ENCODE peak calls at places on chromosomes 4 and X, in eight cellular contexts. One of them, this sample, is unnamed.

GRCh38 chrX:17588303-17588702 is 149.0 kb upstream of the SCML1 start:
- DNase-seq in RPMI8226: no peak
- DNase-seq in HTR-8/SVneo: no peak
- DNase-seq in activated T-cell treated with anti-CD3 and anti-CD28 coated beads, Interleukin-2, amount 50 U/mL, for 24 hours: no peak
- DNase-seq in GM04503: no peak
- DNase-seq in heart left ventricle: no peak
- DNase-seq in AG10803: no peak
- DNase-seq in bronchial epithelial cell: no peak
- DNase-seq in this sample: no peak

GRCh38 chr4:172830295-172830764 is 338.3 kb upstream of the GALNT7 start:
- DNase-seq in HTR-8/SVneo: no peak
- DNase-seq in GM04503: no peak
- DNase-seq in activated T-cell treated with anti-CD3 and anti-CD28 coated beads, Interleukin-2, amount 50 U/mL, for 24 hours: no peak
- DNase-seq in bronchial epithelial cell: peak
- DNase-seq in heart left ventricle: no peak
- DNase-seq in RPMI8226: peak
- DNase-seq in AG10803: no peak
- DNase-seq in this sample: no peak

GRCh38 chr4:122707503-122707902 is 25.0 kb upstream of the BBS12 start:
- DNase-seq in AG10803: no peak
- DNase-seq in activated T-cell treated with anti-CD3 and anti-CD28 coated beads, Interleukin-2, amount 50 U/mL, for 24 hours: no peak
- DNase-seq in bronchial epithelial cell: no peak
- DNase-seq in RPMI8226: no peak
- DNase-seq in heart left ventricle: no peak
- DNase-seq in GM04503: no peak
- DNase-seq in HTR-8/SVneo: no peak
- DNase-seq in this sample: no peak

GRCh38 chr4:153245775-153246174 is 41.5 kb downstream of the TRIM2 start:
- DNase-seq in GM04503: no peak
- DNase-seq in RPMI8226: no peak
- DNase-seq in HTR-8/SVneo: no peak
- DNase-seq in activated T-cell treated with anti-CD3 and anti-CD28 coated beads, Interleukin-2, amount 50 U/mL, for 24 hours: no peak
- DNase-seq in AG10803: no peak
- DNase-seq in heart left ventricle: no peak
- DNase-seq in bronchial epithelial cell: no peak
- DNase-seq in this sample: no peak

GRCh38 chrX:112513154-112513553 is 166.6 kb downstream of the LHFPL1 start:
- DNase-seq in HTR-8/SVneo: no peak
- DNase-seq in heart left ventricle: no peak
- DNase-seq in bronchial epithelial cell: peak
- DNase-seq in RPMI8226: no peak
- DNase-seq in activated T-cell treated with anti-CD3 and anti-CD28 coated beads, Interleukin-2, amount 50 U/mL, for 24 hours: no peak
- DNase-seq in GM04503: peak
- DNase-seq in AG10803: peak
- DNase-seq in this sample: no peak

GRCh38 chr4:9880411-9881197 is 99.2 kb downstream of the DRD5 start:
- DNase-seq in AG10803: no peak
- DNase-seq in GM04503: no peak
- DNase-seq in RPMI8226: no peak
- DNase-seq in activated T-cell treated with anti-CD3 and anti-CD28 coated beads, Interleukin-2, amount 50 U/mL, for 24 hours: no peak
- DNase-seq in bronchial epithelial cell: no peak
- DNase-seq in HTR-8/SVneo: no peak
- DNase-seq in heart left ventricle: no peak
- DNase-seq in this sample: no peak

GRCh38 chrX:71870337-71871098 is 40.1 kb upstream of the NHSL2 start:
- DNase-seq in RPMI8226: peak
- DNase-seq in heart left ventricle: no peak
- DNase-seq in AG10803: no peak
- DNase-seq in HTR-8/SVneo: peak
- DNase-seq in activated T-cell treated with anti-CD3 and anti-CD28 coated beads, Interleukin-2, amount 50 U/mL, for 24 hours: no peak
- DNase-seq in GM04503: no peak
- DNase-seq in bronchial epithelial cell: no peak
- DNase-seq in this sample: no peak

GRCh38 chr4:55926610-55927009 is 22.1 kb upstream of the CEP135 start:
- DNase-seq in heart left ventricle: no peak
- DNase-seq in bronchial epithelial cell: no peak
- DNase-seq in GM04503: no peak
- DNase-seq in RPMI8226: no peak
- DNase-seq in AG10803: no peak
- DNase-seq in activated T-cell treated with anti-CD3 and anti-CD28 coated beads, Interleukin-2, amount 50 U/mL, for 24 hours: no peak
- DNase-seq in HTR-8/SVneo: no peak
- DNase-seq in this sample: no peak

GRCh38 chr4:56821394-56822263 is at the start of gene SPINK2:
- DNase-seq in RPMI8226: peak
- DNase-seq in HTR-8/SVneo: peak
- DNase-seq in heart left ventricle: no peak
- DNase-seq in bronchial epithelial cell: peak
- DNase-seq in activated T-cell treated with anti-CD3 and anti-CD28 coated beads, Interleukin-2, amount 50 U/mL, for 24 hours: peak
- DNase-seq in GM04503: no peak
- DNase-seq in AG10803: no peak
- DNase-seq in this sample: no peak

GRCh38 chr4:150591284-150591874 is 9.4 kb downstream of the MAB21L2 start:
- DNase-seq in RPMI8226: no peak
- DNase-seq in activated T-cell treated with anti-CD3 and anti-CD28 coated beads, Interleukin-2, amount 50 U/mL, for 24 hours: no peak
- DNase-seq in heart left ventricle: no peak
- DNase-seq in HTR-8/SVneo: no peak
- DNase-seq in AG10803: no peak
- DNase-seq in bronchial epithelial cell: no peak
- DNase-seq in GM04503: no peak
- DNase-seq in this sample: no peak

GRCh38 chrX:56733459-56734046 is 4.5 kb downstream of the NBDY start:
- DNase-seq in AG10803: peak
- DNase-seq in heart left ventricle: peak
- DNase-seq in HTR-8/SVneo: no peak
- DNase-seq in GM04503: no peak
- DNase-seq in bronchial epithelial cell: peak
- DNase-seq in activated T-cell treated with anti-CD3 and anti-CD28 coated beads, Interleukin-2, amount 50 U/mL, for 24 hours: peak
- DNase-seq in RPMI8226: peak
- DNase-seq in this sample: peak

GRCh38 chr4:148453833-148454232 is 11.6 kb upstream of the NR3C2 start:
- DNase-seq in bronchial epithelial cell: no peak
- DNase-seq in RPMI8226: no peak
- DNase-seq in GM04503: no peak
- DNase-seq in activated T-cell treated with anti-CD3 and anti-CD28 coated beads, Interleukin-2, amount 50 U/mL, for 24 hours: no peak
- DNase-seq in AG10803: no peak
- DNase-seq in HTR-8/SVneo: no peak
- DNase-seq in heart left ventricle: no peak
- DNase-seq in this sample: no peak

GRCh38 chr4:4602468-4602867 is 60.6 kb upstream of the STX18 start:
- DNase-seq in bronchial epithelial cell: no peak
- DNase-seq in HTR-8/SVneo: no peak
- DNase-seq in AG10803: no peak
- DNase-seq in RPMI8226: no peak
- DNase-seq in GM04503: no peak
- DNase-seq in activated T-cell treated with anti-CD3 and anti-CD28 coated beads, Interleukin-2, amount 50 U/mL, for 24 hours: no peak
- DNase-seq in heart left ventricle: no peak
- DNase-seq in this sample: no peak

GRCh38 chr4:165079476-165079875 is 25.8 kb downstream of the TRIM75 start:
- DNase-seq in RPMI8226: peak
- DNase-seq in activated T-cell treated with anti-CD3 and anti-CD28 coated beads, Interleukin-2, amount 50 U/mL, for 24 hours: no peak
- DNase-seq in AG10803: no peak
- DNase-seq in bronchial epithelial cell: peak
- DNase-seq in HTR-8/SVneo: no peak
- DNase-seq in GM04503: no peak
- DNase-seq in heart left ventricle: peak
- DNase-seq in this sample: no peak

GRCh38 chr4:8765631-8766590 is 105.7 kb downstream of the HMX1 start:
- DNase-seq in HTR-8/SVneo: no peak
- DNase-seq in RPMI8226: no peak
- DNase-seq in heart left ventricle: peak
- DNase-seq in AG10803: no peak
- DNase-seq in GM04503: no peak
- DNase-seq in activated T-cell treated with anti-CD3 and anti-CD28 coated beads, Interleukin-2, amount 50 U/mL, for 24 hours: no peak
- DNase-seq in bronchial epithelial cell: no peak
- DNase-seq in this sample: no peak

GRCh38 chr4:173766231-173766630 is 236.2 kb upstream of the HAND2 start:
- DNase-seq in activated T-cell treated with anti-CD3 and anti-CD28 coated beads, Interleukin-2, amount 50 U/mL, for 24 hours: no peak
- DNase-seq in RPMI8226: no peak
- DNase-seq in HTR-8/SVneo: no peak
- DNase-seq in GM04503: no peak
- DNase-seq in AG10803: no peak
- DNase-seq in heart left ventricle: no peak
- DNase-seq in bronchial epithelial cell: no peak
- DNase-seq in this sample: no peak

GRCh38 chrX:110755061-110755460 is 40.6 kb downstream of the CHRDL1 start:
- DNase-seq in heart left ventricle: no peak
- DNase-seq in RPMI8226: no peak
- DNase-seq in HTR-8/SVneo: no peak
- DNase-seq in AG10803: peak
- DNase-seq in GM04503: peak
- DNase-seq in bronchial epithelial cell: no peak
- DNase-seq in activated T-cell treated with anti-CD3 and anti-CD28 coated beads, Interleukin-2, amount 50 U/mL, for 24 hours: no peak
- DNase-seq in this sample: no peak

GRCh38 chr4:24471623-24472510 is 112.5 kb downstream of the DHX15 start:
- DNase-seq in AG10803: peak
- DNase-seq in GM04503: no peak
- DNase-seq in HTR-8/SVneo: no peak
- DNase-seq in heart left ventricle: no peak
- DNase-seq in bronchial epithelial cell: no peak
- DNase-seq in activated T-cell treated with anti-CD3 and anti-CD28 coated beads, Interleukin-2, amount 50 U/mL, for 24 hours: peak
- DNase-seq in RPMI8226: no peak
- DNase-seq in this sample: peak

GRCh38 chr4:156782491-156782890 is 189.1 kb downstream of the PDGFC start:
- DNase-seq in bronchial epithelial cell: peak
- DNase-seq in activated T-cell treated with anti-CD3 and anti-CD28 coated beads, Interleukin-2, amount 50 U/mL, for 24 hours: no peak
- DNase-seq in heart left ventricle: no peak
- DNase-seq in GM04503: no peak
- DNase-seq in RPMI8226: no peak
- DNase-seq in AG10803: no peak
- DNase-seq in HTR-8/SVneo: no peak
- DNase-seq in this sample: no peak

GRCh38 chr4:70236125-70236524 is 6.3 kb upstream of the CSN3 start:
- DNase-seq in GM04503: no peak
- DNase-seq in activated T-cell treated with anti-CD3 and anti-CD28 coated beads, Interleukin-2, amount 50 U/mL, for 24 hours: no peak
- DNase-seq in HTR-8/SVneo: no peak
- DNase-seq in heart left ventricle: no peak
- DNase-seq in RPMI8226: no peak
- DNase-seq in bronchial epithelial cell: no peak
- DNase-seq in AG10803: no peak
- DNase-seq in this sample: no peak

GRCh38 chr4:114209589-114209988 is 230.1 kb upstream of the ARSJ start:
- DNase-seq in heart left ventricle: no peak
- DNase-seq in HTR-8/SVneo: no peak
- DNase-seq in bronchial epithelial cell: no peak
- DNase-seq in GM04503: no peak
- DNase-seq in RPMI8226: no peak
- DNase-seq in AG10803: peak
- DNase-seq in activated T-cell treated with anti-CD3 and anti-CD28 coated beads, Interleukin-2, amount 50 U/mL, for 24 hours: no peak
- DNase-seq in this sample: no peak

GRCh38 chrX:128816919-128817318 is 706.4 kb downstream of the SMARCA1 start:
- DNase-seq in heart left ventricle: no peak
- DNase-seq in AG10803: no peak
- DNase-seq in HTR-8/SVneo: no peak
- DNase-seq in bronchial epithelial cell: no peak
- DNase-seq in RPMI8226: peak
- DNase-seq in activated T-cell treated with anti-CD3 and anti-CD28 coated beads, Interleukin-2, amount 50 U/mL, for 24 hours: no peak
- DNase-seq in GM04503: no peak
- DNase-seq in this sample: no peak

This sample was measured in uterus.